ENCODE peak calls at places on chromosomes 11 and 22, in five cellular contexts. One of them, this sample, is unnamed.

GRCh38 chr11:44740967-44741366 is 14.2 kb downstream of the TSPAN18 start:
- DNase-seq in HepG2: no peak
- DNase-seq in H1: no peak
- DNase-seq in GM12892: no peak
- DNase-seq in GM12878: no peak
- DNase-seq in this sample: no peak

GRCh38 chr11:127106938-127107337 is 106.4 kb upstream of the KIRREL3 start:
- DNase-seq in HepG2: no peak
- DNase-seq in H1: no peak
- DNase-seq in GM12892: no peak
- DNase-seq in GM12878: no peak
- DNase-seq in this sample: no peak

GRCh38 chr11:79437274-79437980 is 3.4 kb downstream of the TENM4 start:
- DNase-seq in H1: no peak
- DNase-seq in HepG2: no peak
- DNase-seq in GM12892: peak
- DNase-seq in GM12878: no peak
- DNase-seq in this sample: no peak

GRCh38 chr11:14578551-14578956 is 58.4 kb upstream of the PSMA1 start:
- DNase-seq in H1: no peak
- DNase-seq in HepG2: peak
- DNase-seq in GM12878: peak
- DNase-seq in GM12892: no peak
- DNase-seq in this sample: no peak

GRCh38 chr11:86688398-86689179 is 16.2 kb upstream of the ME3 start:
- DNase-seq in HepG2: no peak
- DNase-seq in H1: no peak
- DNase-seq in GM12878: peak
- DNase-seq in GM12892: no peak
- DNase-seq in this sample: no peak

GRCh38 chr11:613369-613968 is 2.3 kb downstream of the IRF7 start:
- DNase-seq in GM12878: no peak
- DNase-seq in HepG2: no peak
- DNase-seq in GM12892: peak
- DNase-seq in H1: peak
- DNase-seq in this sample: peak

GRCh38 chr22:48675828-48676145 is 1151.9 kb downstream of the BRD1 start:
- DNase-seq in GM12878: no peak
- DNase-seq in H1: no peak
- DNase-seq in GM12892: no peak
- DNase-seq in HepG2: no peak
- DNase-seq in this sample: no peak

GRCh38 chr11:26335903-26336302 is 4.0 kb downstream of the ANO3 start:
- DNase-seq in HepG2: no peak
- DNase-seq in GM12878: no peak
- DNase-seq in H1: no peak
- DNase-seq in GM12892: no peak
- DNase-seq in this sample: no peak

GRCh38 chr22:17931400-17931825 is 92.9 kb downstream of the MICAL3 start:
- DNase-seq in GM12892: no peak
- DNase-seq in H1: no peak
- DNase-seq in GM12878: no peak
- DNase-seq in HepG2: no peak
- DNase-seq in this sample: no peak

GRCh38 chr11:72743321-72744221 is 8.6 kb downstream of the ARAP1 start:
- DNase-seq in H1: no peak
- DNase-seq in GM12892: no peak
- DNase-seq in HepG2: no peak
- DNase-seq in GM12878: no peak
- DNase-seq in this sample: no peak

GRCh38 chr11:6554828-6555706 is 48.3 kb downstream of the RRP8 start:
- DNase-seq in HepG2: no peak
- DNase-seq in GM12878: no peak
- DNase-seq in GM12892: no peak
- DNase-seq in H1: no peak
- DNase-seq in this sample: no peak

GRCh38 chr11:117823294-117823940 is 1.1 kb downstream of the FXYD2 start:
- DNase-seq in GM12878: no peak
- DNase-seq in HepG2: no peak
- DNase-seq in H1: no peak
- DNase-seq in GM12892: no peak
- DNase-seq in this sample: no peak

GRCh38 chr11:60454212-60454611 is 1.4 kb upstream of the MS4A1 start:
- DNase-seq in HepG2: no peak
- DNase-seq in GM12878: peak
- DNase-seq in H1: no peak
- DNase-seq in GM12892: no peak
- DNase-seq in this sample: no peak

GRCh38 chr11:14974021-14974698 is 2.0 kb upstream of the CALCA start:
- DNase-seq in H1: no peak
- DNase-seq in HepG2: no peak
- DNase-seq in GM12892: no peak
- DNase-seq in GM12878: no peak
- DNase-seq in this sample: no peak

GRCh38 chr22:22035771-22036314 is 53.3 kb upstream of the TOP3B start:
- DNase-seq in HepG2: no peak
- DNase-seq in GM12878: no peak
- DNase-seq in H1: no peak
- DNase-seq in GM12892: no peak
- DNase-seq in this sample: no peak

GRCh38 chr11:75768112-75768908 is at the start of gene DGAT2:
- DNase-seq in GM12892: peak
- DNase-seq in H1: peak
- DNase-seq in HepG2: peak
- DNase-seq in GM12878: peak
- DNase-seq in this sample: peak

GRCh38 chr22:24474221-24474620 is 20.9 kb upstream of the UPB1 start:
- DNase-seq in HepG2: peak
- DNase-seq in H1: no peak
- DNase-seq in GM12878: no peak
- DNase-seq in GM12892: no peak
- DNase-seq in this sample: no peak
- TF ChIP-seq TAF1 in HepG2: no peak
- TF ChIP-seq TAF1 in H1: no peak
- TF ChIP-seq TAF1 in GM12878: no peak
- TF ChIP-seq TAF1 in GM12892: no peak
- TF ChIP-seq TAF1 in this sample: no peak

GRCh38 chr11:90204832-90205646 is 17.8 kb downstream of the CHORDC1 start:
- DNase-seq in GM12878: no peak
- DNase-seq in GM12892: no peak
- DNase-seq in HepG2: peak
- DNase-seq in H1: no peak
- DNase-seq in this sample: no peak
- TF ChIP-seq TAF1 in GM12878: no peak
- TF ChIP-seq TAF1 in GM12892: no peak
- TF ChIP-seq TAF1 in HepG2: no peak
- TF ChIP-seq TAF1 in H1: no peak
- TF ChIP-seq TAF1 in this sample: no peak

GRCh38 chr11:130278745-130279144 is 36.0 kb downstream of the ZBTB44 start:
- DNase-seq in GM12892: no peak
- DNase-seq in GM12878: no peak
- DNase-seq in H1: no peak
- DNase-seq in HepG2: no peak
- DNase-seq in this sample: no peak
- TF ChIP-seq TAF1 in GM12892: no peak
- TF ChIP-seq TAF1 in GM12878: no peak
- TF ChIP-seq TAF1 in H1: no peak
- TF ChIP-seq TAF1 in HepG2: no peak
- TF ChIP-seq TAF1 in this sample: no peak

GRCh38 chr11:77188912-77189491 is 61.0 kb downstream of the MYO7A start:
- DNase-seq in HepG2: no peak
- DNase-seq in H1: no peak
- DNase-seq in GM12878: no peak
- DNase-seq in GM12892: no peak
- DNase-seq in this sample: no peak

GRCh38 chr11:77187776-77188175 is 59.7 kb downstream of the MYO7A start:
- DNase-seq in GM12892: no peak
- DNase-seq in HepG2: no peak
- DNase-seq in H1: no peak
- DNase-seq in GM12878: no peak
- DNase-seq in this sample: no peak

GRCh38 chr11:77189588-77190210 is 61.7 kb downstream of the MYO7A start:
- DNase-seq in GM12878: no peak
- DNase-seq in GM12892: no peak
- DNase-seq in HepG2: no peak
- DNase-seq in H1: no peak
- DNase-seq in this sample: no peak

GRCh38 chr11:77187105-77187750 is 59.2 kb downstream of the MYO7A start:
- DNase-seq in HepG2: no peak
- DNase-seq in GM12878: no peak
- DNase-seq in GM12892: no peak
- DNase-seq in H1: no peak
- DNase-seq in this sample: no peak

DNA sequence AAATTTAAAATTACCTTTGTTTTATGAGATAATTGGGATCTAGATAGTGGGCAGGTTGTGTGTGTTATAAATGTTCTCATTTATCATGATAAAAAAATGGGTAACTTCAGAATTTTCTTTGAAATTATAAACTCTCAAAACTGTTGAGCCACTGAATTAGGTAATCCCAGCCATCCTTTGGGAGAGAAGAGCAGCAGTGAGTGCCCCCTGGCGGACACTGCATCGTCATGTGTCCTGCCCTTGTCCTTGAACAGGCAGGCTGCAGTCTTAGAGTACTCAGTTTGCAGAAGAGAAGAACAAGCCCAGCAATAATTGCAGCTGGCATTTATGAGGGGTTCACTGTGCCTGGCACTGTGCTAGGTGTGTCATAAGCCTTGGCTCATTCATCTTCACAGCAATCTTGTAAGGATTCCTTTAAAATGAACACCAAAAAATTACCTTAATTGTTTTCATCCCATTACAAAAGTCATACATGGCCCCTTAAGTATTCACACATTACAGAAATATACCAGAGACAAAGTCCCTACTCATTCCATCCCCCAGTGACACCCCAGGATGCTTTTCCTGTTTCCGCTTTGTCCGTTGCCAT is 60.4 kb downstream of the MYO7A start:
- DNase-seq in H1: no peak
- DNase-seq in GM12878: peak
- DNase-seq in HepG2: peak
- DNase-seq in GM12892: peak
- DNase-seq in this sample: peak
- TF ChIP-seq TAF1 in H1: no peak
- TF ChIP-seq TAF1 in GM12878: no peak
- TF ChIP-seq TAF1 in HepG2: no peak
- TF ChIP-seq TAF1 in GM12892: no peak
- TF ChIP-seq TAF1 in this sample: no peak

GRCh38 chr22:24810043-24810749 is 4.2 kb downstream of the SGSM1 start:
- DNase-seq in H1: no peak
- DNase-seq in HepG2: no peak
- DNase-seq in GM12878: no peak
- DNase-seq in GM12892: no peak
- DNase-seq in this sample: no peak
- TF ChIP-seq TAF1 in H1: no peak
- TF ChIP-seq TAF1 in HepG2: no peak
- TF ChIP-seq TAF1 in GM12878: no peak
- TF ChIP-seq TAF1 in GM12892: no peak
- TF ChIP-seq TAF1 in this sample: no peak

GRCh38 chr11:68303083-68303482 is 9.3 kb upstream of the LRP5 start:
- DNase-seq in GM12878: no peak
- DNase-seq in H1: no peak
- DNase-seq in GM12892: no peak
- DNase-seq in HepG2: no peak
- DNase-seq in this sample: no peak

GRCh38 chr11:68300076-68300830 is 12.1 kb upstream of the LRP5 start:
- DNase-seq in GM12892: no peak
- DNase-seq in HepG2: no peak
- DNase-seq in H1: no peak
- DNase-seq in GM12878: no peak
- DNase-seq in this sample: no peak

GRCh38 chr11:68298659-68299516 is 13.5 kb upstream of the LRP5 start:
- DNase-seq in GM12878: no peak
- DNase-seq in HepG2: peak
- DNase-seq in GM12892: no peak
- DNase-seq in H1: no peak
- DNase-seq in this sample: no peak

GRCh38 chr11:68303982-68304780 is 8.2 kb upstream of the LRP5 start:
- DNase-seq in H1: no peak
- DNase-seq in GM12878: no peak
- DNase-seq in GM12892: no peak
- DNase-seq in HepG2: no peak
- DNase-seq in this sample: no peak

GRCh38 chr11:68302256-68303054 is 9.9 kb upstream of the LRP5 start:
- DNase-seq in HepG2: peak
- DNase-seq in GM12892: no peak
- DNase-seq in H1: no peak
- DNase-seq in GM12878: no peak
- DNase-seq in this sample: no peak
- TF ChIP-seq TAF1 in HepG2: no peak
- TF ChIP-seq TAF1 in GM12892: no peak
- TF ChIP-seq TAF1 in H1: no peak
- TF ChIP-seq TAF1 in GM12878: no peak
- TF ChIP-seq TAF1 in this sample: no peak

GRCh38 chr11:96199563-96200025 is 143.4 kb downstream of the MAML2 start:
- DNase-seq in GM12878: no peak
- DNase-seq in GM12892: no peak
- DNase-seq in H1: no peak
- DNase-seq in HepG2: no peak
- DNase-seq in this sample: no peak
- TF ChIP-seq TAF1 in GM12878: no peak
- TF ChIP-seq TAF1 in GM12892: no peak
- TF ChIP-seq TAF1 in H1: no peak
- TF ChIP-seq TAF1 in HepG2: no peak
- TF ChIP-seq TAF1 in this sample: no peak

DNA sequence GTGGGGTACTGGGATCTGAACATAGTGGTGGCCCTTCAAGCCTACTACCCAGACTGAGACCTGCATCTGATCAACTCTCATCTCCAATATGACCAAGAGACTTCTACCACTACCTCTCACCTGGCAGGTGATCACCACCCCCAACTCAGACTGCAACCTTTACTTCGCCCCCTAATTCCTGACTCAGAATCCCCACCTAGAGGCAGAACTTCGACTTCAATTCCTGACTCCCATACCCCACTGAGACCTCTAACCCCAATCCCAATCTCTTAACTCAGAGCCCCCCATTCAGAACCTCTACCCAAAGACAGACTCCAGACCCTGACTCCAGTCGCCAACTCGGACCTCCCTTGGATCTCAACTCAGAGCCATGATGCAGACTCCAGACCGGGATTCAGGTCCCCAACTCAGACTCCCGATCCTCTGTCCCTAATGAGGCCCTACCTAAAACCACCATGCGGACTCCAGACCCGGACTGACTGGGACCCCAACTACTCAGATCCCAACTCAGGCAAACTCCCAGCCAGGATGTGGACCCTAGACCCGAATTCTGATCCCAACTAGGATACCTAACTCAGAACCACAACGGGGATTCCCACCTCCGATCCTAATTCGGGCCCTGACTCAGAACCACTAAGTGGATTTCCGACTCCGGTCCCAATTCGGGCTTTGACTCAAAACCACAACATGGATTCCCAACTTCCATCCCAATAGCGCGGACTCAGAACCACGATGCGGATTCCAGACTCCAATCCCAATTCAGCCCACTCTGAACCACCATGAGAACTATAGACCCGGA is 1.2 kb downstream of the KCNQ1OT1 start:
- DNase-seq in H1: no peak
- DNase-seq in HepG2: no peak
- DNase-seq in GM12878: no peak
- DNase-seq in GM12892: no peak
- DNase-seq in this sample: no peak
- TF ChIP-seq TAF1 in H1: no peak
- TF ChIP-seq TAF1 in HepG2: no peak
- TF ChIP-seq TAF1 in GM12878: no peak
- TF ChIP-seq TAF1 in GM12892: no peak
- TF ChIP-seq TAF1 in this sample: no peak

GRCh38 chr11:66081505-66081904 is 11.4 kb downstream of the PACS1 start:
- DNase-seq in HepG2: no peak
- DNase-seq in GM12892: peak
- DNase-seq in GM12878: no peak
- DNase-seq in H1: no peak
- DNase-seq in this sample: peak
- TF ChIP-seq TAF1 in HepG2: no peak
- TF ChIP-seq TAF1 in GM12892: no peak
- TF ChIP-seq TAF1 in GM12878: no peak
- TF ChIP-seq TAF1 in H1: no peak
- TF ChIP-seq TAF1 in this sample: no peak